ENCODE peak calls at places on chromosomes 13 and 19, in six cellular contexts. N, R, B, H, G and X are unnamed samples.
A peak's percentile ranks its signal among the peaks of the same experiment; 100 is the strongest.

GRCh38 chr13:37636701-37637100 is 38.1 kb upstream of the POSTN start:
- DNase-seq in N (no peak), R (no peak), B (no peak), H (no peak), G (no peak), X (no peak)

GRCh38 chr19:4378886-4379285 is 21.5 kb downstream of the SH3GL1 start:
- DNase-seq in N (peak; percentile 34), R (no peak), B (no peak), H (no peak), G (no peak), X (no peak)

GRCh38 chr19:48856921-48857320 is 11.5 kb downstream of the PLEKHA4 start:
- DNase-seq in N (no peak), R (no peak), B (no peak), H (no peak), G (no peak), X (no peak)

GRCh38 chr13:32733685-32734084 is 147.4 kb downstream of the PDS5B start:
- DNase-seq in N (no peak), R (no peak), B (no peak), H (no peak), G (no peak), X (no peak)

GRCh38 chr13:23899555-23899954 is 2.3 kb upstream of the C1QTNF9B start:
- DNase-seq in N (peak; percentile 30), R (no peak), B (no peak), H (no peak), G (no peak), X (no peak)

GRCh38 chr13:40355126-40355719 is 311.2 kb downstream of the FOXO1 start:
- DNase-seq in N (no peak), R (no peak), B (no peak), H (no peak), G (no peak), X (no peak)

GRCh38 chr19:44548736-44549135 is 19.3 kb upstream of the CEACAM20 start:
- DNase-seq in N (no peak), R (no peak), B (no peak), H (peak; percentile 34), G (no peak), X (no peak)

GRCh38 chr13:54928071-54928470 is 1899.5 kb downstream of the OLFM4 start:
- DNase-seq in N (no peak), R (no peak), B (no peak), H (no peak), G (no peak), X (no peak)

GRCh38 chr13:74280795-74281490 is 146.7 kb upstream of the KLF12 start:
- DNase-seq in N (no peak), R (no peak), B (no peak), H (no peak), G (no peak), X (no peak)

GRCh38 chr19:50556236-50557008 is 11.8 kb downstream of the LRRC4B start:
- DNase-seq in N (peak; percentile 64), R (no peak), B (no peak), H (peak; percentile 99), G (peak; percentile 70), X (peak; percentile 95)

GRCh38 chr19:46201413-46202310 is 27.9 kb upstream of the IGFL1 start:
- DNase-seq in N (no peak), R (peak; percentile 55), B (no peak), H (no peak), G (no peak), X (no peak)

GRCh38 chr13:113216165-113217056 is 7.0 kb downstream of the CUL4A start:
- DNase-seq in N (peak; percentile 80), R (peak; percentile 78), B (no peak), H (peak; percentile 80), G (no peak), X (no peak)

GRCh38 chr13:66635526-66635925 is 594.6 kb downstream of the PCDH9 start:
- DNase-seq in N (no peak), R (no peak), B (no peak), H (peak; percentile 10), G (no peak), X (no peak)

GRCh38 chr19:11612816-11613511 is 15.7 kb downstream of the ZNF627 start:
- DNase-seq in N (no peak), R (no peak), B (no peak), H (no peak), G (no peak), X (no peak)

GRCh38 chr19:40605201-40605971 is 4.2 kb downstream of the LTBP4 start:
- DNase-seq in N (peak; percentile 86), R (peak; percentile 63), B (no peak), H (peak; percentile 98), G (no peak), X (peak; percentile 80)

GRCh38 chr19:29672933-29673336 is 7.7 kb downstream of the PLEKHF1 start:
- DNase-seq in N (no peak), R (no peak), B (no peak), H (no peak), G (no peak), X (peak; percentile 68)

GRCh38 chr19:48713041-48713863 is 6.3 kb downstream of the MAMSTR start:
- DNase-seq in N (no peak), R (no peak), B (no peak), H (no peak), G (no peak), X (no peak)

GRCh38 chr19:50001158-50001557 is 24.0 kb downstream of the VRK3 start:
- DNase-seq in N (no peak), R (no peak), B (no peak), H (no peak), G (no peak), X (no peak)

DNA sequence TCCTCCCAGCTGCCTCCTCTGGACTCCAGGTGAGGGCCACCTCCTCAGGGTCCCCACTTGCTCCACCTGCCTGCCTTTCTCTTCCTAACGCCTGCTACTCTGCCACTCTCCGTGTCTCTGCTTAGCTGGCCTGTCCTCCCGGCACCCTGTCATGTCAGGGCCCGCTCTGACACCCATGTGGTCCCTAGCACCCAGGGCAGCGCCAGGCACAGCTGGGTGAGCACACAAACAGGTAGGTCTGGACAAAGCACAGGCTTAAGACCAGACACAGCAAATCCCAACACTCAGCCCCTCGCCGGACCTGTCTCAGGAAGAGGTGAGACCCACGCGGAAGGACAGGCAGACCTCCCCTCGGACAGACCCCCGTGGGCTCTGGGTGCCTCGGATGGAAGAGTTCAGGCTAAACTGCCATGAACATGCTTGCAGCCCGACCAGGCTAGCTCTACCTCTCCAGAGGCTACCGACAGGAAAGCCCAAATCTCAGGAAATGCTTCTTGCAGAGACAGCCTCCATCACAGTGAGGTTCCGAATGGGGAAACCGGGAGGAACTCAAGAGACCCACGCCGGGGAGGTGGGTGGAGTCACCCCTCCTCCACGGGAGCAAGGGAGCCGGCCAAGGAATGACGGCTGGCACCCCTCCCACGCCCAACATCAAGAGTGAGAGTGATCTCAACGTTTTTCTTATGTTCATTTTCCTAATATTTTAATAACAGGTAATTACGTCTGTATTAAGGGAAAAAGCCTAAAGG is 12.5 kb downstream of the ZNF787 start:
- DNase-seq in N (peak; percentile 78), R (no peak), B (no peak), H (no peak), G (no peak), X (no peak)
- TF ChIP-seq POLR2A in N (no peak), R (no peak), B (no peak), H (no peak), G (no peak), X (no peak)

GRCh38 chr19:7522072-7522922 is at the start of gene MCOLN1:
- DNase-seq in N (peak; percentile 100), R (peak; percentile 99), B (peak; percentile 94), H (peak; percentile 100), G (no peak), X (peak; percentile 100)
- TF ChIP-seq POLR2A in N (peak; percentile 61), R (peak; percentile 71), B (no peak), H (peak; percentile 60), G (no peak), X (peak; percentile 52)

DNA sequence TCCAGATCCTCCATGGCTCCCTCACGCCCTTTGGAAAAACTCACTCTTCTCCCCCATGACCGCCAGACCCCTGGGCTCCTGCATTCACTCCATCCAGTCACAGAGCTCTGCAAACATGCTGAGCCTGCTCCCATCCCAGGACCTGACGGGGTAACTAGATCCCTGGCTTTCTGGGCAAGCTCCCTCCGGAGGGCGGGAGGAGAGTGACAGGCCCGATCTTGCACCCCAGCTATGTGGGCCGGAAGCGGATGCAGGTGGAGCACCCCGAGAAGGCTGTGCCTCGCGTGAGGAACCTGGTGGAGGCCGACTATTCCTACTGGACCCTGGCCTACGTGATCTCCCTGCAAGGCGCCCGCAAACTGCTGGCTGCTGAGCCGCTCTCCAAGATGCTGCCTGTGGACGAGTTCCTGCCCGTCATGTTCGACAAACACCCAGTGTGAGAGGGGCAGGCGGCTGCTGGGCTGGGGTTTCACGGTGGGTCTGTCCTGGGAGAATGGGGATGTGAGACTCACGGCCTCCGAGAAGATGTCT is 25.1 kb downstream of the COLGALT1 start:
- DNase-seq in N (no peak), R (no peak), B (no peak), H (no peak), G (no peak), X (no peak)
- TF ChIP-seq POLR2A in N (no peak), R (no peak), B (no peak), H (no peak), G (no peak), X (no peak)

GRCh38 chr19:14117668-14118164 is at the start of gene PRKACA:
- DNase-seq in N (peak; percentile 99), R (peak; percentile 99), B (peak; percentile 95), H (peak; percentile 99), G (peak; percentile 91), X (peak; percentile 99)
- TF ChIP-seq POLR2A in N (peak; percentile 53), R (peak; percentile 76), B (no peak), H (peak; percentile 40), G (no peak), X (no peak)

DNA sequence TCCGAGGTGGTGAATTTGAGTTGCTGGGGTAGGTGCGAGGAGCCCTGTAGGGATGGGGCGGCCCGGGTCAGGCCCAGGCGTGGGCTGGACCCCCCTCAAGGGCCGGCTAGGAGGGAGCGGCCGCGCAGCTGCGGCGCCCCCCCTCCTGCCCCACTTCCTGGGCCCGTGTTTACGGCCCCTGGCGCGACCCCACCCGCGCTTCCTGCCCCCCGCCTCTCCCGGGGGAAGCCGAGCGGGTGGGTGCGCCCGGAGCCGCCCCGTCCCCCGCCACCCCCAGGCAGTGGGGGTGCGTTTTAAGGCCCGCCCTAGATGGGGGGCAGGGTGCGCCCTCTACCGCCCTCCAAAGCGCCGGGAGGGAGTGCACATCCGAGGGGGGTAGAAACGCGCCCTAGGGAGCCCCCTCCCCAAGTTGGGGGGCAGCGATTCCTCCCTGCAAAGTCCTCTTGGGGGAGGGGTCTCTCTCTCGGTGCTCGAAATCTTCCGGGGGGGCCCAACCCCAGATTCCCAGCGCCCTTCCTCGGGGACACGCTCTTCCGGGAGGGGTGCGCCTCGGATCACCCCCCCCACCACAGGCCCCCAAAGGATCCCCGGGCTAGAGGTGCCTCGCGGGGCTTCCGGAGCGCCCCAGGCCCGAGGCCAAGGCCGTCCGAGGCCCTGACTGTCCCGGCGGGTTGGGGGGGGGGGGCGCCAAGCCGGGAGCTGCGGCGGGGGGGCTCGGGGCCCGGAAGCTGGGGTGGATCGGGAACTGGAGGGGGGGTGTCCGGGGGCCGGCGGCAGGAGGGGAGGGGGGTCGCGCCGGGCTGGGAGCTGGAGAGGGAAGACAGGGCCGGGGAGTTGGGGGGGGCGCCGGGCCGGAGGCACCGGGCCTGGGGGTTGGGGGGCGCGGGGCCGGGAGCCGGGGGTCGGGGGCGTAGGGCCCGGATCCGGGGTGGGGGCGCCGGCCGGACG is 807 bp downstream of the TLE5 start:
- DNase-seq in N (peak; percentile 59), R (no peak), B (no peak), H (no peak), G (no peak), X (peak; percentile 83)
- TF ChIP-seq POLR2A in N (peak; percentile 48), R (no peak), B (no peak), H (no peak), G (no peak), X (no peak)